ENCODE peak calls at places on chromosomes 1 and 21, in six cellular contexts. S, K, D, Z, O and F are unnamed samples.

GRCh38 chr1:76501136-76501535 is 366.1 kb upstream of the ST6GALNAC5 start:
- DNase-seq in K (no peak), D (no peak), O (no peak), Z (no peak), S (no peak), F (no peak)

GRCh38 chr1:12204140-12204539 is 25.7 kb upstream of the VPS13D start:
- DNase-seq in D (no peak), Z (no peak), K (no peak), S (no peak), O (no peak), F (no peak)

GRCh38 chr1:52057876-52058275 is 1.8 kb downstream of the BTF3L4 start:
- DNase-seq in K (no peak), S (no peak), D (no peak), Z (no peak), O (no peak), F (no peak)

GRCh38 chr1:41883507-41883906 is 35.2 kb downstream of the HIVEP3 start:
- DNase-seq in K (no peak), S (no peak), D (no peak), Z (no peak), O (no peak), F (no peak)

GRCh38 chr21:42444745-42445059 is 41.0 kb downstream of the UBASH3A start:
- DNase-seq in O (no peak), S (no peak), D (no peak), K (no peak), Z (no peak), F (no peak)

GRCh38 chr1:207112907-207113306 is 8.9 kb downstream of the C4BPA start:
- DNase-seq in Z (no peak), K (no peak), O (no peak), D (no peak), S (no peak), F (no peak)

GRCh38 chr1:115228191-115228590 is 109.9 kb downstream of the NGF start:
- DNase-seq in S (no peak), Z (no peak), O (no peak), K (no peak), D (no peak), F (no peak)

GRCh38 chr1:180581635-180582039 is 22.9 kb downstream of the OVAAL start:
- DNase-seq in S (peak), K (no peak), Z (peak), O (no peak), D (no peak), F (no peak)

GRCh38 chr1:99726818-99727217 is 39.6 kb downstream of the FRRS1 start:
- DNase-seq in O (no peak), K (no peak), Z (no peak), D (no peak), S (no peak), F (no peak)

GRCh38 chr1:17502326-17502778 is 37.1 kb upstream of the ARHGEF10L start:
- DNase-seq in Z (peak), K (peak), D (peak), O (peak), S (peak), F (peak)

GRCh38 chr1:167328762-167329483 is 108.2 kb downstream of the POU2F1 start:
- DNase-seq in D (no peak), O (no peak), K (no peak), Z (no peak), S (no peak), F (peak)

GRCh38 chr1:61585714-61586113 is 139.2 kb downstream of the TM2D1 start:
- DNase-seq in O (no peak), S (no peak), K (no peak), Z (no peak), D (peak), F (no peak)

GRCh38 chr1:20355828-20356735 is 65.4 kb downstream of the VWA5B1 start:
- DNase-seq in O (no peak), S (no peak), K (no peak), D (no peak), Z (no peak), F (no peak)

GRCh38 chr1:110068646-110069301 is 1.7 kb downstream of the ALX3 start:
- DNase-seq in Z (no peak), K (no peak), D (no peak), O (no peak), S (no peak), F (no peak)

GRCh38 chr1:84269286-84269685 is 32.2 kb upstream of the SAMD13 start:
- DNase-seq in D (no peak), K (no peak), O (no peak), Z (no peak), S (no peak), F (no peak)

GRCh38 chr1:204735042-204735441 is 49.5 kb upstream of the LRRN2 start:
- DNase-seq in O (no peak), K (no peak), Z (no peak), S (no peak), D (no peak), F (no peak)

GRCh38 chr1:167412072-167412471 is 106.3 kb downstream of the CD247 start:
- DNase-seq in O (no peak), S (no peak), Z (no peak), K (no peak), D (no peak), F (no peak)